ENCODE peak calls at places on chromosomes 7 and 10, in four cellular contexts. C, Q, F and U are unnamed samples.

GRCh38 chr10:28375399-28376354 is 72.8 kb upstream of the MPP7 start:
- DNase-seq in C (peak), F (peak), Q (peak), U (no peak)

GRCh38 chr7:80232969-80233724 is 98.5 kb downstream of the GNAI1 start:
- DNase-seq in Q (no peak), F (no peak), C (no peak), U (no peak)

GRCh38 chr7:106795171-106795876 is 69.8 kb upstream of the PIK3CG start:
- DNase-seq in Q (no peak), F (no peak), C (no peak), U (no peak)

GRCh38 chr7:102082693-102083385 is 203.8 kb upstream of the SH2B2 start:
- DNase-seq in F (peak), C (peak), Q (peak), U (no peak)

GRCh38 chr10:131584286-131584685 is 272.8 kb upstream of the TCERG1L start:
- DNase-seq in F (no peak), Q (no peak), C (no peak), U (no peak)

GRCh38 chr10:32373496-32373895 is 26.5 kb upstream of the EPC1 start:
- DNase-seq in F (no peak), Q (no peak), C (no peak), U (no peak)

GRCh38 chr7:47454066-47454950 is 127.6 kb downstream of the TNS3 start:
- DNase-seq in F (no peak), Q (no peak), C (no peak), U (no peak)

GRCh38 chr10:103859161-103860141 is 4.1 kb upstream of the SH3PXD2A start:
- DNase-seq in F (peak), C (peak), Q (peak), U (peak)

GRCh38 chr7:157282141-157282801 is 54.5 kb upstream of the DNAJB6 start:
- DNase-seq in F (peak), Q (no peak), C (no peak), U (no peak)

GRCh38 chr7:47195641-47196040 is 386.3 kb downstream of the TNS3 start:
- DNase-seq in F (no peak), Q (no peak), C (no peak), U (no peak)

GRCh38 chr10:69577268-69578232 is 4.3 kb upstream of the NEUROG3 start:
- DNase-seq in F (no peak), C (no peak), Q (no peak), U (no peak)

GRCh38 chr7:121384159-121384745 is 11.9 kb downstream of the FAM3C start:
- DNase-seq in Q (no peak), F (no peak), C (no peak), U (no peak)

DNA sequence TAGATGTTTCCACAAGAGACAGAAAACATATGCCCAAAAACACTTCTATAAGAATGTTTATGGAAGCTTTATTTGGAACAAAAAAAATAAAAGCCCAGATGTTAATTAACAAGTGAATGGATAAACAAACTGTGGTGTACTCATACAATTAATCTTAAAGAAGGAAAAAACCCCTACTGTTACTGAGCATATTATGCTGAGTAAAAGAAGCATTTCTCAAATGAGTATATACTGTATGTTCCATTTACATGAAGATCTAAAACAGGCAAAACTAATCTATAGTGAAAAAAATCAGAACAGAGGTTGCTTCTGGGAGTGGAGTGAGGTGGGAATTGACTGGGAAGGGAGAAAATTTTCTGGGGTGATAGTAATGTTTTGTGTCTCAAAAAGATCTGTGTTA is 15.5 kb upstream of the ANK3 start:
- DNase-seq in C (no peak), Q (no peak), F (no peak), U (no peak)
- TF ChIP-seq CTCF in C (no peak), Q (no peak), F (no peak), U (no peak)

GRCh38 chr10:20058135-20058534 is 241.9 kb downstream of the PLXDC2 start:
- DNase-seq in C (no peak), Q (no peak), F (no peak), U (no peak)
- TF ChIP-seq CTCF in C (no peak), Q (no peak), F (no peak), U (no peak)

GRCh38 chr7:23530355-23530754 is 1.4 kb downstream of the TRA2A start:
- DNase-seq in F (peak), C (peak), Q (peak), U (no peak)

GRCh38 chr7:23529262-23529859 is 2.4 kb downstream of the TRA2A start:
- DNase-seq in F (no peak), Q (no peak), C (no peak), U (no peak)

GRCh38 chr7:23531794-23532489 is at the start of gene TRA2A:
- DNase-seq in F (peak), C (peak), Q (peak), U (peak)

GRCh38 chr7:23530901-23531793 is 634 bp downstream of the TRA2A start:
- DNase-seq in Q (peak), F (peak), C (peak), U (peak)

DNA sequence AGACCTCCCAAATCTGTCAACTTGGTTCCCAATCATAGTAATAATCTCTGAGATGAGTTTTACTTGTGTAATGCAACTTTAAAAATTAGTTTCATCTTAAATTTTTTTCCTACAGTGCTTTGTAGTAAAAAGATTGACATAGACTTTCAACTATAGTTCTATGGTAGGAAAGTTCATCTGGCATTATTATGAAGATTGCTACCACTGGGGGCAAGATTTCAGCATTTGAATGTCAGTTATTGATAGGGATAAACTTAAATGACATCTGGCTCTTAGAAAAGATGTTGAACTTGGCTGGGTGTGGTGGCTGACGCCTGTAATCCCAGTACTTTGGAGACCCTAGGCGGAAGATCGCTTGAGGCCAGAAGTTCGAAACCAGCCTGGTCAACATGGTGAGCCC is 1.4 kb upstream of the TRA2A start:
- DNase-seq in C (no peak), F (no peak), Q (no peak), U (no peak)
- TF ChIP-seq CTCF in C (no peak), F (no peak), Q (no peak), U (no peak)

GRCh38 chr7:45410893-45411292 is 163.3 kb upstream of the ADCY1 start:
- DNase-seq in F (no peak), Q (no peak), C (no peak), U (no peak)

GRCh38 chr7:45402480-45403218 is 171.5 kb upstream of the ADCY1 start:
- DNase-seq in F (peak), Q (peak), C (peak), U (no peak)

GRCh38 chr7:45408407-45408737 is 165.8 kb upstream of the ADCY1 start:
- DNase-seq in C (no peak), Q (no peak), F (no peak), U (no peak)

GRCh38 chr7:45404622-45405021 is 169.5 kb upstream of the ADCY1 start:
- DNase-seq in F (peak), Q (no peak), C (no peak), U (no peak)

GRCh38 chr7:45407730-45408406 is 166.3 kb upstream of the ADCY1 start:
- DNase-seq in Q (no peak), C (no peak), F (no peak), U (no peak)
- TF ChIP-seq CTCF in Q (no peak), C (no peak), F (peak), U (no peak)

DNA sequence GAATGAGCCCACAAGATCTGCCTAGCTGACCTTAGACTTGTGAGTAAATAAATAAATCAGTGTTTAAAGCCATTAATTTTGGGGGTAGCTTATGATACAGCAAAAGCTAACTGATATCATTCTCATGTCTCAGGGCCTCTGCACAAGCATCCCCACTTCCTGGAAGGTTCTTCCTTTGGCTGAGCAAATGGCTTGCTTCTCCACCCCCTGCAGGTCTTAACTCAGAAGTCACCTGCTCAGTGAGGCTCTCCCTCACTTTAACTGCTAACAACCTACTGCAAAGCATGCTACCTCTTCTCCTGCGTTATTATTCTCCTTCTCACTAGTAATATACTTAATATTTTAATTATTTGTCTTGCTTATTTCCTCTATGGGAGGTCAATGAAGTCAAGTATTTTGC is 167.3 kb downstream of the TPK1 start:
- DNase-seq in C (no peak), F (no peak), Q (no peak), U (no peak)
- TF ChIP-seq CTCF in C (no peak), F (no peak), Q (no peak), U (no peak)

GRCh38 chr7:151077705-151078232 is 2.8 kb downstream of the FASTK start:
- DNase-seq in Q (no peak), C (no peak), F (no peak), U (no peak)

GRCh38 chr7:151078233-151079040 is 2.2 kb downstream of the FASTK start:
- DNase-seq in F (no peak), C (peak), Q (peak), U (no peak)

GRCh38 chr7:151075978-151076426 is 4.6 kb downstream of the FASTK start:
- DNase-seq in Q (no peak), C (no peak), F (no peak), U (no peak)

GRCh38 chr7:151075662-151075971 is 5.0 kb downstream of the FASTK start:
- DNase-seq in F (no peak), Q (no peak), C (no peak), U (no peak)

DNA sequence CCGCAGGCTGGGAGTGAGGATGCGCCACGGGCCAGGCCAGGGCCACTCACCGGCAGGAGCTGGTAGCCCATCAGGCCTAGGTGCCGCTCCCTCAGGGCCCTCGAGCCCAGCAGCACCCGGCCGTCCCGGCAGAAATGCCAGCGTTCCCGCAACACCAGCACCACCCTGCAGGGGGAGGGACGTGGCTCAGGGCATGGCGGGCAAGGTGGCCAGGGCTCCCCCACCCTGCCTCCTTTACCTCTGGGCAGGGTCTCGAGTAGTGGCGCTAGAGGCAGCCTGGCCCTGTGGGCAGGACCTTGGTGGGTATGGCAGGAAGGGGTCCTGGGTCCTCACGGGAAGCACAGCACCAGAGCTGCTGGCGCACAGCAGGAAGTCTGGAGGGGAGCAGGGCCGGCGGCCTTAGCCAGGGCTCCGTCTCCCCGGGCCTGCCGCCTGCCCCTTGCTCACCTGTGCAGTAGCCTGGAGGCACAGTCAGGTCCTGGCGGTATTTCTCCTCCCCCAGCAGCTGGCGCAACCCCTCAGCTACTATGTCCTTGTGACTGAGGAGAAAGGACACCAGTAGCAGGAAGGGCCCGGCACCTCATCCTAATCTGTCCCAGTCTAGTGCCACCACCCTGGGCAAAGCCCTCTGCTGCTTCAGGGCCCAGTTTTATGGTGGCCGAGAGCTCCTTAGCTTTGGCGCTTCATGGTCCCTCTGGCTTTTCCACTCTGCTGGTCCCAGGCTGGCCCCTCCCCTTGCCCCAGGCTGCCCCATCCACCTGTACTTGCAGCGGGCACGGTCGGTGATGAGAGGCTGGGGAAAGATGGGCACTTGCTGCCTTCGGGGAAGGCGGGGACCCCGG is 3.5 kb downstream of the FASTK start:
- DNase-seq in Q (peak), F (no peak), C (no peak), U (no peak)
- TF ChIP-seq CTCF in Q (peak), F (peak), C (peak), U (peak)

GRCh38 chr10:33559105-33559504 is 224.6 kb upstream of the NRP1 start:
- DNase-seq in C (peak), F (peak), Q (peak), U (no peak)
- TF ChIP-seq CTCF in C (no peak), F (peak), Q (peak), U (no peak)

DNA sequence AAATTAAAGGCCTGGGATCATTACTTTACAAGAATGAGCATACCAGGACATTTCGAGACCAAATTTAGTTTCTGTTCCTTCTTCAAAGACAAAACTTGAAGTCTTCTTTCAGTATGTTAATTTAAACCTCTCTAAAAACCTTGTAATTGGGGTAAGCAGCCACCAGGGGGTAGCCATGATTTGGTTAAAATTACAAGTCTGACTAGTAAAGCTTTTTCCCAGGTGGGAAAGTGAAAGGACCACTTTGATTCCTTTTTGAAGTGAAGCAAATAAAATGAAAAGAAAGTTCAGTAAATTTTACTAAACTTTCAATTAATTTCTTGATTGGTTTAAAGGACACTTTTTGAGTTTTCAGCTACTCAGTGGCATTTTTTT is 294.3 kb downstream of the BBS9 start:
- DNase-seq in C (no peak), F (peak), Q (no peak), U (no peak)
- TF ChIP-seq CTCF in C (peak), F (peak), Q (peak), U (peak)